ENCODE peak calls at places on chromosomes 5 and 9, in seven cellular contexts. One of them, this sample, is unnamed.
A peak's percentile ranks its signal among the peaks of the same experiment; 100 is the strongest.

GRCh38 chr5:35199886-35200285 is 30.4 kb downstream of the PRLR start:
- DNase-seq in WERI-Rb-1: no peak
- DNase-seq in cardiac muscle cell: no peak
- DNase-seq in PC-9: no peak
- DNase-seq in heart left ventricle: no peak
- DNase-seq in tibial nerve: no peak
- DNase-seq in transverse colon: no peak
- DNase-seq in this sample: no peak

GRCh38 chr9:114069476-114070187 is 8.5 kb downstream of the AMBP start:
- DNase-seq in WERI-Rb-1: no peak
- DNase-seq in cardiac muscle cell: no peak
- DNase-seq in PC-9: no peak
- DNase-seq in heart left ventricle: no peak
- DNase-seq in tibial nerve: no peak
- DNase-seq in transverse colon: peak; percentile 26
- DNase-seq in this sample: no peak

GRCh38 chr9:105883847-105884246 is 189.5 kb downstream of the TMEM38B start:
- DNase-seq in WERI-Rb-1: no peak
- DNase-seq in cardiac muscle cell: no peak
- DNase-seq in PC-9: no peak
- DNase-seq in heart left ventricle: no peak
- DNase-seq in tibial nerve: no peak
- DNase-seq in transverse colon: no peak
- DNase-seq in this sample: no peak

GRCh38 chr9:114110180-114110579 is 11.1 kb upstream of the KIF12 start:
- DNase-seq in WERI-Rb-1: no peak
- DNase-seq in cardiac muscle cell: no peak
- DNase-seq in PC-9: no peak
- DNase-seq in heart left ventricle: no peak
- DNase-seq in tibial nerve: no peak
- DNase-seq in transverse colon: no peak
- DNase-seq in this sample: no peak

GRCh38 chr9:35729700-35730485 is 2.1 kb downstream of the TLN1 start:
- DNase-seq in WERI-Rb-1: peak; percentile 20
- DNase-seq in cardiac muscle cell: peak; percentile 56
- DNase-seq in PC-9: peak; percentile 37
- DNase-seq in heart left ventricle: peak; percentile 76
- DNase-seq in tibial nerve: peak; percentile 42
- DNase-seq in transverse colon: peak; percentile 53
- DNase-seq in this sample: peak; percentile 27

GRCh38 chr5:110506378-110506777 is 220.1 kb downstream of the TMEM232 start:
- DNase-seq in WERI-Rb-1: no peak
- DNase-seq in cardiac muscle cell: no peak
- DNase-seq in PC-9: no peak
- DNase-seq in heart left ventricle: no peak
- DNase-seq in tibial nerve: no peak
- DNase-seq in transverse colon: no peak
- DNase-seq in this sample: no peak

GRCh38 chr5:111252799-111253564 is 28.8 kb downstream of the CAMK4 start:
- DNase-seq in WERI-Rb-1: no peak
- DNase-seq in cardiac muscle cell: no peak
- DNase-seq in PC-9: no peak
- DNase-seq in heart left ventricle: no peak
- DNase-seq in tibial nerve: no peak
- DNase-seq in transverse colon: peak; percentile 26
- DNase-seq in this sample: no peak

GRCh38 chr5:127042593-127042992 is 12.2 kb upstream of the MARCHF3 start:
- DNase-seq in WERI-Rb-1: no peak
- DNase-seq in cardiac muscle cell: no peak
- DNase-seq in PC-9: no peak
- DNase-seq in heart left ventricle: no peak
- DNase-seq in tibial nerve: no peak
- DNase-seq in transverse colon: no peak
- DNase-seq in this sample: no peak

GRCh38 chr9:95028855-95029219 is 288.7 kb downstream of the FANCC start:
- DNase-seq in WERI-Rb-1: no peak
- DNase-seq in cardiac muscle cell: no peak
- DNase-seq in PC-9: no peak
- DNase-seq in heart left ventricle: no peak
- DNase-seq in tibial nerve: peak; percentile 1
- DNase-seq in transverse colon: no peak
- DNase-seq in this sample: no peak

GRCh38 chr9:95029251-95029650 is 288.3 kb downstream of the FANCC start:
- DNase-seq in WERI-Rb-1: no peak
- DNase-seq in cardiac muscle cell: no peak
- DNase-seq in PC-9: no peak
- DNase-seq in heart left ventricle: no peak
- DNase-seq in tibial nerve: no peak
- DNase-seq in transverse colon: no peak
- DNase-seq in this sample: no peak

GRCh38 chr9:95029720-95030119 is 287.8 kb downstream of the FANCC start:
- DNase-seq in WERI-Rb-1: no peak
- DNase-seq in cardiac muscle cell: no peak
- DNase-seq in PC-9: no peak
- DNase-seq in heart left ventricle: no peak
- DNase-seq in tibial nerve: no peak
- DNase-seq in transverse colon: no peak
- DNase-seq in this sample: no peak

GRCh38 chr9:95030344-95030743 is 287.2 kb downstream of the FANCC start:
- DNase-seq in WERI-Rb-1: no peak
- DNase-seq in cardiac muscle cell: no peak
- DNase-seq in PC-9: no peak
- DNase-seq in heart left ventricle: no peak
- DNase-seq in tibial nerve: no peak
- DNase-seq in transverse colon: no peak
- DNase-seq in this sample: no peak

DNA sequence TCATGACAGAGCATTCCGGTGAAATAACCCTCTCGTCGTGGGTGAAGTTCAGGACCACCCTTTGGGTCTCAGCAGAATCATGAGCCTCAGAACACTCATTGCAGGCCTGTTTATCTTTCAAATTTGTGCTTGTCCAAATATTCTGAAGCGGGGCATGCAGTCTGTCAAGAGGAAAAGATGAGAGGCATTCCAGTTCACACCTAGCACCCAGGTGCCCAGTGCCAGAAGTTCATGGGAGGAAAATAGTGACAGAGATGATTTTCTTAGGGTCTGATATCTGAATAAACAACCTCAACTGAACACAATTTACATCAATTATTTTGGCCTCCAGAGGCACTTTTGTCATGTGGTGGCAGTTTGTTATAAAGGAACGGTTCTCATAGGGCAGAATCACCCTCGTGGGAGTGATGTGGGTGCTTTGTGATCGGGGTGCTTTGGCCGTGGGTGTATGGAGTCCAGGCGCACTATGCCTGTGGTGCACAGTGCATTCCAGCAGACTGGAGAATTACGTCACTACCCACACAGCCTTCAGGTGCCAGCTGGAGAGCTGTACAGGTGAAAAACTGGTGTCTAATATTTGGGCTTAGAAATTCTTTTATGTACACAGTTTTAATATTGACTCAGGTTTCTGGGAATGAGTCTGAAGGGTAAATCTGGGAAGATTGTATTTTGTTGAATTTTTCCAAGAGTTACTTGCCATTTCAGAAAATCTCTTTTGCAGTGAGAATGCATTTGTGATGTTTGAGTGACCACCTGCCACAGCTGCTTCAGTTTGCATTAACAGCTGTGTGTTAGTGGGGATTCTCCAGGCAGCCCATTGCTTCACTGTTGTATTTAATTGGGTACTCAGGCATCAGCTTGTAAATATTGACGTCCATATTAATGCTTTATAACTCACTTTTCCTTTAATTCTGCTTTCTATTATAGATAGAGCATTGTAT is 289.3 kb downstream of the FANCC start:
- DNase-seq in WERI-Rb-1: no peak
- DNase-seq in cardiac muscle cell: no peak
- DNase-seq in PC-9: no peak
- DNase-seq in heart left ventricle: no peak
- DNase-seq in tibial nerve: no peak
- DNase-seq in transverse colon: no peak
- DNase-seq in this sample: no peak
- H3K27ac ChIP-seq in WERI-Rb-1: no peak overlapping the region
- H3K27ac ChIP-seq in cardiac muscle cell: no peak overlapping the region
- H3K27ac ChIP-seq in PC-9: no peak overlapping the region
- H3K27ac ChIP-seq in heart left ventricle: peak overlapping the region; percentile 9
- H3K27ac ChIP-seq in tibial nerve: peak overlapping the region; percentile 80
- H3K27ac ChIP-seq in transverse colon: peak overlapping the region; percentile 60
- H3K27ac ChIP-seq in this sample: no peak overlapping the region

GRCh38 chr9:131103535-131103934 is 7.2 kb downstream of the AIF1L start:
- DNase-seq in WERI-Rb-1: no peak
- DNase-seq in cardiac muscle cell: no peak
- DNase-seq in PC-9: no peak
- DNase-seq in heart left ventricle: no peak
- DNase-seq in tibial nerve: no peak
- DNase-seq in transverse colon: no peak
- DNase-seq in this sample: no peak

GRCh38 chr9:131100445-131100844 is 4.1 kb downstream of the AIF1L start:
- DNase-seq in WERI-Rb-1: no peak
- DNase-seq in cardiac muscle cell: peak; percentile 78
- DNase-seq in PC-9: no peak
- DNase-seq in heart left ventricle: no peak
- DNase-seq in tibial nerve: no peak
- DNase-seq in transverse colon: no peak
- DNase-seq in this sample: no peak

GRCh38 chr9:131104016-131104740 is 7.8 kb downstream of the AIF1L start:
- DNase-seq in WERI-Rb-1: no peak
- DNase-seq in cardiac muscle cell: no peak
- DNase-seq in PC-9: no peak
- DNase-seq in heart left ventricle: no peak
- DNase-seq in tibial nerve: no peak
- DNase-seq in transverse colon: no peak
- DNase-seq in this sample: no peak

GRCh38 chr9:131101207-131101964 is 5.1 kb downstream of the AIF1L start:
- DNase-seq in WERI-Rb-1: no peak
- DNase-seq in cardiac muscle cell: no peak
- DNase-seq in PC-9: peak; percentile 48
- DNase-seq in heart left ventricle: no peak
- DNase-seq in tibial nerve: no peak
- DNase-seq in transverse colon: no peak
- DNase-seq in this sample: no peak

DNA sequence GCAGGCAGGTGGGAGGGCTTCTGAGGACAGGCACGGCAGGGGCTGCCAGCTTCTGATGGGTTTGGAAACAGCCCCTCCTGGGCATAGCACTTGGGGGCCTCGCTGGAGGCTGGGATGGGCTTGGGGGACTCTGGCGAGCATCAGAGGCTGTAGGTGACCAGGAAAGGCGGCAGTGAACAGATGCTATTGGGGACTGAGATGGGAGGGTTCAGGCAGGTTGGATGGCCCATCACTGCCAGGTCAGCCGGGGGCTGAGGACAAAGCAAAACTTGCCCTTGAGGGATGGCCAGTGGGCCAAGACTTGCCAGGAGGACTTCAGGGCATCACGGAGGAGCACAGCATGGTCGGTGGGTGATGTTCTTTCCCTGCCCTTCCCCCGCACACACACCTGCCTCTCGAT is 6.7 kb downstream of the AIF1L start:
- DNase-seq in WERI-Rb-1: no peak
- DNase-seq in cardiac muscle cell: no peak
- DNase-seq in PC-9: no peak
- DNase-seq in heart left ventricle: no peak
- DNase-seq in tibial nerve: no peak
- DNase-seq in transverse colon: no peak
- DNase-seq in this sample: no peak
- H3K27ac ChIP-seq in WERI-Rb-1: no peak overlapping the region
- H3K27ac ChIP-seq in cardiac muscle cell: no peak overlapping the region
- H3K27ac ChIP-seq in PC-9: no peak overlapping the region
- H3K27ac ChIP-seq in heart left ventricle: peak overlapping the region; percentile 68
- H3K27ac ChIP-seq in tibial nerve: peak overlapping the region; percentile 84
- H3K27ac ChIP-seq in transverse colon: no peak overlapping the region
- H3K27ac ChIP-seq in this sample: peak overlapping the region; percentile 52

DNA sequence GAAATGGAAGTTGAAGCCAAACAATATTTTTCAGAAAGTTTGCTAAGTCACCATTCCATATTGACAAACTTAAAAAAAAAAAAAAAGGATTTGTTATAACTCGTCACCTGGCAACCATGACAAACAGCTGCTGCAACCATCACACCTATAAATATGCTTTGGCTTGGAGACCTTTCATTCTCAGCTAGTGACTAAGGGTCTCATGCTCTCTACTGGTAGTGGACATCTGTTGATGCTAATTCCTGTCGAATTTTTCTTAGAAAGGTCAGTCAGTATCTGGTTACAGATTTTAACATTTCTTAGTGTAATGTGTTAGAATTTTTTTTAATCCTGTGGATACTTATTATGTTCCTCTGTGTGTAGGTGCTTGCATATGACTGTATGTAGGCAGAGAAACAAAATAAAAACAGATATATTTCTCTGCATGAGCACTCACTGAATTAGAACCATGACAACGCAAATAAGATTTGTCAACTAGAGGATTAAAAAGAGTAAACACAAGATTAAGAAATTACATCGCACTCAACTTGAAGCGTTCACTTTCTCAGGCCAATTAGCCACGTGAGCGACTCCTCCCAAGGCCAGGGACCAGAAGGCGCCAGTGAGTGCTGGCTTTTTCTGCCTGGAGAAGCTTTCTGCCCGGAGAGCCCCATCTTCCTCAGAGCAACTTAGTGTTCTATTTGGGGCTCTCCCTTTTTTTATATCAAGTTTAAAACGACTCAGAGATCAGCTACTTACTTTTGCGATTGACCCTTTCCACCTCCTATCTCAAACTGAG is 27.0 kb upstream of the ZNF622 start:
- DNase-seq in WERI-Rb-1: peak; percentile 59
- DNase-seq in cardiac muscle cell: no peak
- DNase-seq in PC-9: peak; percentile 95
- DNase-seq in heart left ventricle: peak; percentile 55
- DNase-seq in tibial nerve: no peak
- DNase-seq in transverse colon: peak; percentile 68
- DNase-seq in this sample: no peak
- H3K27ac ChIP-seq in WERI-Rb-1: no peak overlapping the region
- H3K27ac ChIP-seq in cardiac muscle cell: no peak overlapping the region
- H3K27ac ChIP-seq in PC-9: peak overlapping the region; percentile 62
- H3K27ac ChIP-seq in heart left ventricle: peak overlapping the region; percentile 81
- H3K27ac ChIP-seq in tibial nerve: no peak overlapping the region
- H3K27ac ChIP-seq in transverse colon: peak overlapping the region; percentile 40
- H3K27ac ChIP-seq in this sample: no peak overlapping the region

GRCh38 chr5:167871091-167871490 is 420.4 kb upstream of the WWC1 start:
- DNase-seq in WERI-Rb-1: no peak
- DNase-seq in cardiac muscle cell: no peak
- DNase-seq in PC-9: no peak
- DNase-seq in heart left ventricle: no peak
- DNase-seq in tibial nerve: no peak
- DNase-seq in transverse colon: no peak
- DNase-seq in this sample: no peak

GRCh38 chr5:167870055-167870454 is 421.4 kb upstream of the WWC1 start:
- DNase-seq in WERI-Rb-1: no peak
- DNase-seq in cardiac muscle cell: no peak
- DNase-seq in PC-9: no peak
- DNase-seq in heart left ventricle: no peak
- DNase-seq in tibial nerve: no peak
- DNase-seq in transverse colon: no peak
- DNase-seq in this sample: no peak

GRCh38 chr5:167866797-167867196 is 424.6 kb upstream of the WWC1 start:
- DNase-seq in WERI-Rb-1: no peak
- DNase-seq in cardiac muscle cell: peak; percentile 13
- DNase-seq in PC-9: no peak
- DNase-seq in heart left ventricle: no peak
- DNase-seq in tibial nerve: no peak
- DNase-seq in transverse colon: no peak
- DNase-seq in this sample: no peak

GRCh38 chr5:167867281-167867680 is 424.2 kb upstream of the WWC1 start:
- DNase-seq in WERI-Rb-1: no peak
- DNase-seq in cardiac muscle cell: no peak
- DNase-seq in PC-9: no peak
- DNase-seq in heart left ventricle: no peak
- DNase-seq in tibial nerve: no peak
- DNase-seq in transverse colon: no peak
- DNase-seq in this sample: no peak

GRCh38 chr5:167869125-167869524 is 422.3 kb upstream of the WWC1 start:
- DNase-seq in WERI-Rb-1: no peak
- DNase-seq in cardiac muscle cell: no peak
- DNase-seq in PC-9: no peak
- DNase-seq in heart left ventricle: no peak
- DNase-seq in tibial nerve: no peak
- DNase-seq in transverse colon: no peak
- DNase-seq in this sample: no peak
- H3K27ac ChIP-seq in WERI-Rb-1: no peak overlapping the region
- H3K27ac ChIP-seq in cardiac muscle cell: no peak overlapping the region
- H3K27ac ChIP-seq in PC-9: no peak overlapping the region
- H3K27ac ChIP-seq in heart left ventricle: no peak overlapping the region
- H3K27ac ChIP-seq in tibial nerve: no peak overlapping the region
- H3K27ac ChIP-seq in transverse colon: no peak overlapping the region
- H3K27ac ChIP-seq in this sample: no peak overlapping the region

This sample was measured in caudate nucleus.